ENCODE peak calls at places on chromosome 2, in seven cellular contexts. H is T-helper 1 cell, U is NCI-H1436, L is bronchial epithelial cell, T is NCI-H460, O is brain microvascular endothelial cell, B is neural crest cell. Y is an unnamed sample.

GRCh38 chr2:118032169-118033013 is 18.5 kb upstream of the CCDC93 start:
- DNase-seq in H (peak; percentile 25), U (peak; percentile 2), L (peak; percentile 34), T (peak; percentile 32), O (peak; percentile 43), B (peak; percentile 37), Y (no peak)

GRCh38 chr2:240462704-240463273 is 27.3 kb downstream of the GPC1 start:
- DNase-seq in H (no peak), U (no peak), L (no peak), T (no peak), O (no peak), B (no peak), Y (no peak)

GRCh38 chr2:42920446-42921161 is 128.2 kb upstream of the HAAO start:
- DNase-seq in H (no peak), U (no peak), L (no peak), T (no peak), O (no peak), B (no peak), Y (no peak)

GRCh38 chr2:159807183-159808037 is 9.4 kb upstream of the CD302 start:
- DNase-seq in H (no peak), U (peak; percentile 15), L (peak; percentile 61), T (peak; percentile 62), O (peak; percentile 51), B (peak; percentile 39), Y (peak; percentile 28)

GRCh38 chr2:101736861-101737291 is 39.4 kb downstream of the MAP4K4 start:
- DNase-seq in H (no peak), U (no peak), L (peak; percentile 98), T (no peak), O (peak; percentile 71), B (no peak), Y (no peak)

GRCh38 chr2:39593439-39594393 is 72.0 kb upstream of the TMEM178A start:
- DNase-seq in H (no peak), U (no peak), L (peak; percentile 62), T (peak; percentile 17), O (peak; percentile 79), B (no peak), Y (peak; percentile 16)

GRCh38 chr2:61247204-61247812 is 85.3 kb downstream of the C2orf74 start:
- DNase-seq in H (no peak), U (no peak), L (peak; percentile 7), T (no peak), O (peak; percentile 15), B (no peak), Y (no peak)

GRCh38 chr2:6081955-6082354 is 389.8 kb downstream of the SOX11 start:
- DNase-seq in H (no peak), U (no peak), L (no peak), T (no peak), O (no peak), B (no peak), Y (no peak)

GRCh38 chr2:216535454-216535995 is 36.9 kb downstream of the RPL37A start:
- DNase-seq in H (no peak), U (no peak), L (peak; percentile 88), T (peak; percentile 33), O (peak; percentile 94), B (no peak), Y (no peak)

GRCh38 chr2:222362336-222362735 is 62.0 kb upstream of the SGPP2 start:
- DNase-seq in H (no peak), U (no peak), L (no peak), T (no peak), O (no peak), B (no peak), Y (no peak)

GRCh38 chr2:28188436-28188835 is 204.2 kb upstream of the FOSL2 start:
- DNase-seq in H (no peak), U (no peak), L (no peak), T (no peak), O (no peak), B (no peak), Y (no peak)

Y was measured in NCI-H2227 treated with DMSO at 0.1 percent for 48 hours.